ENCODE peak calls at places on chromosomes 16 and 17, in seven cellular contexts. L is body of pancreas, C is left lung, M is AG04450, T is IMR-90, W is uterus, N is breast epithelium. D is an unnamed sample.
A peak's percentile ranks its signal among the peaks of the same experiment; 100 is the strongest.

GRCh38 chr17:39676198-39676819 is 8.1 kb downstream of the PNMT start:
- DNase-seq in W (no peak), N (peak; percentile 92), L (peak; percentile 62), C (peak; percentile 87), M (no peak), T (no peak), D (peak; percentile 75)

GRCh38 chr16:3950343-3951193 is 70.1 kb upstream of the CREBBP start:
- DNase-seq in M (peak; percentile 93), W (peak; percentile 86), T (peak; percentile 99), L (peak; percentile 54), C (peak; percentile 83), N (peak; percentile 69), D (no peak)

GRCh38 chr17:61227866-61228265 is 171.8 kb upstream of the TBX2 start:
- DNase-seq in L (no peak), N (no peak), C (no peak), M (no peak), W (no peak), T (no peak), D (no peak)

GRCh38 chr17:77320046-77320445 is 179.3 kb downstream of the SEC14L1 start:
- DNase-seq in L (peak; percentile 6), N (no peak), C (peak; percentile 46), T (peak; percentile 63), M (no peak), W (peak; percentile 68), D (no peak)

GRCh38 chr17:2893422-2893914 is 97.2 kb downstream of the RAP1GAP2 start:
- DNase-seq in L (peak; percentile 96), W (no peak), M (no peak), T (no peak), N (no peak), C (no peak), D (no peak)

GRCh38 chr17:82915697-82916027 is 75.8 kb upstream of the ZNF750 start:
- DNase-seq in W (no peak), C (no peak), L (no peak), T (no peak), M (no peak), N (no peak), D (no peak)

GRCh38 chr17:65814418-65814817 is 253.0 kb upstream of the AXIN2 start:
- DNase-seq in N (no peak), T (no peak), M (no peak), W (no peak), L (no peak), C (no peak), D (no peak)

GRCh38 chr16:2147981-2148671 is at the start of gene RAB26:
- DNase-seq in W (peak; percentile 66), C (peak; percentile 85), T (peak; percentile 33), M (no peak), L (peak; percentile 97), N (peak; percentile 94), D (peak; percentile 51)

DNA sequence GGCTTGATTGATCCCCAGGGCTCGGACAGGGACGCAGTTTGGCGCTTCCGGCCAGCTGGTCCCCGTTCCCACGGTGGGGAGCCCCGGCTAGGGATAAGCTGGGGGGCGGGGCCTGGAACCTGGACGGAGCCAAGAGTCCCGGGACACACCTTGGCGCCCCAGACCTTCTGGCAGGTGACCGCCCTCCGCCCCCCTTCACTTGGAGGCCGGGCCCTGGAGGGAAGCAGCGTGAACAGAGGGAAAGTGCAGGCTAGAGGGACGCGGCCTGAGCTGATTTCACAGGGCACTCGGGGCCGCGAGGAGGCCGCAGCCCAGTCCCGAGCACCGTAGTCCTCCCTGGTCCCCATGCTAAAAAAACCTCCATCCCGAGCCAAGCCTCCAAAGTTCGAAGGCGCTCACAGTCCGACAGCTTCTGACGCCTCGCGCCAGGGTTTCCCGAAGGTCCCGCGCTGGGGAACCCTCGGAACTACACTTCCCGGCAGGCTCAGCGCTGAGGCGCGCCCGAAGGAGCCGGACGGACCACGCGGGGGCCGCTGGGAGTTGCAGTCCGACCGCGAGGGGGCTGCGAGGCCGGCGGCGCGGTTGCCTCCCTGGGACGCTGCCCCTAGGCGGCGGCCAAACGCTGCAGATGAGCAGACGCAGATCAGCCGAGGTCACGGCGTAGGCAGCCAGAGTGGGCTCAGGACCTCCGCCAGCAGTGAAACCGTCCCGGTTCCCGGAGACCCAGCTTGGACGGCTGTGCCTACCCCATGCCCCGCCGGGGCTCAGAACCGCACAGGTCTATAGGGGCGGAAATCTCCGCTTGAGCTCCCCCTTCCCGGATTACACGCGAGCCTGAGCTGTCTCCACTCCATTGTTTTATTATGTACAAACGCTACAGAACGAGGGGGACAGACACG is at the start of gene TBX6:
- DNase-seq in L (peak; percentile 94), C (peak; percentile 95), M (peak; percentile 54), N (peak; percentile 89), T (peak; percentile 81), W (peak; percentile 93), D (peak; percentile 91)
- TF ChIP-seq CTCF in L (peak; percentile 84), C (peak; percentile 82), M (peak; percentile 74), N (peak; percentile 61), T (peak; percentile 89), W (peak; percentile 99), D (peak; percentile 73)

GRCh38 chr16:84334482-84334881 is 33.9 kb upstream of the ATP2C2 start:
- DNase-seq in M (no peak), N (no peak), L (no peak), C (no peak), W (no peak), T (no peak), D (no peak)
- H3K9me3 ChIP-seq in M (peaks cover 4% of the 10 kb centered on the region), N (peaks cover 15% of the 10 kb centered on the region), L (peaks cover 13% of the 10 kb centered on the region), C (peaks cover 18% of the 10 kb centered on the region), W (no peaks in the 10 kb centered on the region), T (peaks cover 3% of the 10 kb centered on the region), D (no peaks in the 10 kb centered on the region)

DNA sequence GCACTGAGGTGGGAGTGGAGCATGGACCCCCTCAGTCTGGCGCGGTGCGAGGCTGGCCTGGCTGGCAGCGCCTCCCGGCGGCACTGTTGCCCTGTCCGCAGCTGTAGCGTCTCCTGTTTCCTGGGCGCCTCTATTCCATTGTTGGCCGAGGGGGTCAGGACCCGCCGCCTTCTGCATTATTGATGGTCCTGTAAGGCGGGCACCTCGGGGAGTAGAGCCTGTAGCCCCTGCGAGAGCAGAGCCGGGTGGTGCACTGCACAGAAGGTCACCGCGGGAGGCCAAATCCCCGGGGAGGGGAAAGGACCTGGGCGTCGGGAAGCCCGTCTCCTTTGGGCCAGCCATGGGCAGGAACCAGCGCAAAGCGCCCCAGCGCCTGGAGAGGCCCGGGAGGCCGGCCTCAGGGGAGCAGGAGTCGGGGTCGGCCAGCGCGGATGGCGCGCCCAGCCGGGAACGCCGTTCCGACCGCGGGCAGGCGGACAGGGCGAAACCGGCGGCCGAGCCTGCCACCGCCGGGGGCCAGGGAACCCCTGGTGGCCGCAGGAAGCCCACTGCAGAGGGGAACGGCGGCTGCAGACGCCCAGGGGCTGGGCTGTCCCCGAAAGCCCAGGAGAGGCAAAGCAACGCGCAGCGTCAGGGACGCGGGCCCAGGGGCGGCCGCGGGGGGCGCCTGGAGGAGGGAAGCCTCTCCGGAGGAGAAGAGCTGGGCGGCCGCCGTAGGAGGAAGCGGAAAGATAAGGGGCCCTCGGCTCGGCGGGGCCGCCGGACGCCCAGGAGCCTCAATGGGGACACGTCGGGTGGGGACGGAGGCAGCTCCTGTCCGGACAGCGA is at the start of gene MYO15B:
- DNase-seq in W (peak; percentile 75), L (peak; percentile 40), N (no peak), C (peak; percentile 71), M (no peak), T (no peak), D (peak; percentile 73)
- TF ChIP-seq CTCF in W (peak; percentile 49), L (peak; percentile 13), N (peak; percentile 5), C (no peak), M (peak; percentile 4), T (no peak), D (peak; percentile 18)

GRCh38 chr17:16622540-16623277 is 30.9 kb downstream of the ZNF624 start:
- DNase-seq in N (no peak), T (no peak), M (no peak), L (no peak), W (no peak), C (no peak), D (no peak)
- H3K9me3 ChIP-seq in N (peaks cover 63% of the 10 kb centered on the region), T (peaks cover 61% of the 10 kb centered on the region), M (peaks cover 40% of the 10 kb centered on the region), L (peaks cover 24% of the 10 kb centered on the region), W (no peaks in the 10 kb centered on the region), C (peaks cover 100% of the 10 kb centered on the region), D (peaks cover 37% of the 10 kb centered on the region)

GRCh38 chr17:63431939-63432804 is 13.9 kb downstream of the CYB561 start:
- DNase-seq in W (no peak), L (peak; percentile 23), T (peak; percentile 66), M (no peak), N (no peak), C (peak; percentile 60), D (no peak)

GRCh38 chr17:63431618-63431938 is 14.5 kb downstream of the CYB561 start:
- DNase-seq in M (no peak), C (no peak), W (no peak), N (no peak), L (no peak), T (no peak), D (no peak)

GRCh38 chr17:63435681-63436522 is 10.2 kb downstream of the CYB561 start:
- DNase-seq in C (no peak), L (peak; percentile 77), N (peak; percentile 74), M (no peak), T (no peak), W (no peak), D (no peak)

GRCh38 chr17:63434951-63435571 is 11.0 kb downstream of the CYB561 start:
- DNase-seq in N (peak; percentile 90), M (no peak), L (peak; percentile 95), W (peak; percentile 50), C (peak; percentile 90), T (peak; percentile 25), D (peak; percentile 62)

GRCh38 chr17:63433746-63434591 is 12.1 kb downstream of the CYB561 start:
- DNase-seq in W (peak; percentile 85), T (peak; percentile 92), L (peak; percentile 78), C (no peak), N (no peak), M (peak; percentile 82), D (no peak)
- TF ChIP-seq CTCF in W (no peak), T (no peak), L (no peak), C (no peak), N (no peak), M (no peak), D (no peak)

DNA sequence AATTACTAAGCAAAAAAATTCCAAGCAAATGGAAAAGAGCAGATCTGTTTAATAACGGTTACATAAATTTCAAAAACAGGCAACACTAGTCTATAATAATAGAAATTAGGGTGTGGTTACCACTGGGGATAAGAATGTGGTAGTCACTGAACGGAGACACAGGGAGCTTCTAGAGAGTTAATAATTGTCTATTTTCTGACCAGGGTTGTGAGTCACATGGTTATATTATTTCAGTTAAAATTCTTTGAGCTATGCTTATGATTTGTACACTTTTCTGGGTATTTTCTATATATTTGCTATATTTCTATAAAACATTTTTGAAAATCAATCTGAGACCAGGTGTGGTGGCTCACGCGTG is 433.9 kb upstream of the MAF start:
- DNase-seq in C (no peak), T (no peak), W (no peak), N (no peak), M (no peak), L (no peak), D (no peak)
- H3K9me3 ChIP-seq in C (peaks cover 3% of the 10 kb centered on the region), T (no peaks in the 10 kb centered on the region), W (no peaks in the 10 kb centered on the region), N (no peaks in the 10 kb centered on the region), M (no peaks in the 10 kb centered on the region), L (no peaks in the 10 kb centered on the region), D (no peaks in the 10 kb centered on the region)